ENCODE peak calls at places on chromosomes 11 and 22, in nine cellular contexts. S is cardiac muscle cell; W is naive thymus-derived CD4-positive, alpha-beta T cell; O is osteoblast; I is thoracic aorta; F is sigmoid colon; P is brain microvascular endothelial cell; V is heart left ventricle; K is IMR-90. C is an unnamed sample.

GRCh38 chr11:111598546-111598945 is 3.7 kb upstream of the SIK2 start:
- DNase-seq in S (no peak), W (no peak), O (peak; percentile 89), I (no peak), F (peak; percentile 70), P (no peak), V (peak; percentile 38), K (peak; percentile 83), C (no peak)

GRCh38 chr11:11876458-11876857 is 34.7 kb downstream of the USP47 start:
- DNase-seq in S (no peak), W (no peak), O (no peak), I (no peak), F (no peak), P (peak; percentile 20), V (no peak), K (no peak), C (no peak)

GRCh38 chr11:94654201-94654600 is 87.0 kb downstream of the PIWIL4 start:
- DNase-seq in S (no peak), W (no peak), O (no peak), I (no peak), F (no peak), P (no peak), V (no peak), K (no peak), C (no peak)

GRCh38 chr11:9351956-9352355 is 32.5 kb upstream of the IPO7 start:
- DNase-seq in S (no peak), W (no peak), O (peak; percentile 77), I (no peak), F (no peak), P (no peak), V (no peak), K (peak; percentile 57), C (no peak)

GRCh38 chr11:14622241-14622954 is 21.2 kb upstream of the PDE3B start:
- DNase-seq in S (no peak), W (no peak), O (no peak), I (no peak), F (no peak), P (no peak), V (no peak), K (no peak), C (no peak)

GRCh38 chr11:6925636-6926207 is 504 bp upstream of the ZNF215 start:
- DNase-seq in S (no peak), W (no peak), O (peak; percentile 27), I (no peak), F (no peak), P (no peak), V (no peak), K (peak; percentile 16), C (no peak)

GRCh38 chr11:102794382-102794781 is 3.6 kb downstream of the MMP1 start:
- DNase-seq in S (peak; percentile 19), W (no peak), O (peak; percentile 11), I (no peak), F (no peak), P (peak; percentile 66), V (no peak), K (peak; percentile 50), C (peak; percentile 22)

GRCh38 chr11:118497831-118498230 is 29.4 kb upstream of the TTC36 start:
- DNase-seq in S (no peak), W (no peak), O (no peak), I (no peak), F (no peak), P (peak; percentile 63), V (no peak), K (peak; percentile 68), C (peak; percentile 4)

GRCh38 chr11:12704049-12704448 is 29.8 kb downstream of the TEAD1 start:
- DNase-seq in S (no peak), W (no peak), O (peak; percentile 48), I (no peak), F (no peak), P (peak; percentile 75), V (no peak), K (peak; percentile 93), C (peak; percentile 75)

GRCh38 chr11:97966901-97967300 is 1053.8 kb upstream of the CNTN5 start:
- DNase-seq in S (no peak), W (no peak), O (no peak), I (no peak), F (no peak), P (no peak), V (no peak), K (no peak), C (no peak)

GRCh38 chr11:71221201-71221600 is 31.2 kb downstream of the SHANK2 start:
- DNase-seq in S (no peak), W (no peak), O (no peak), I (no peak), F (peak; percentile 38), P (no peak), V (no peak), K (no peak), C (no peak)

GRCh38 chr11:2893021-2893528 is 7.5 kb upstream of the CDKN1C start:
- DNase-seq in S (no peak), W (no peak), O (no peak), I (no peak), F (no peak), P (no peak), V (no peak), K (no peak), C (no peak)

GRCh38 chr22:28604961-28605360 is 74.7 kb downstream of the TTC28 start:
- DNase-seq in S (no peak), W (no peak), O (no peak), I (no peak), F (no peak), P (no peak), V (no peak), K (peak; percentile 17), C (no peak)

GRCh38 chr11:4181780-4182721 is 87.5 kb downstream of the RRM1 start:
- DNase-seq in S (peak; percentile 69), W (no peak), O (peak; percentile 95), I (no peak), F (no peak), P (peak; percentile 49), V (peak; percentile 68), K (peak; percentile 49), C (peak; percentile 55)

GRCh38 chr22:25281675-25282345 is 62.4 kb downstream of the CRYBB2 start:
- DNase-seq in S (peak; percentile 0), W (no peak), O (peak; percentile 58), I (no peak), F (no peak), P (no peak), V (no peak), K (no peak), C (no peak)

GRCh38 chr11:44600261-44600660 is 34.8 kb downstream of the CD82 start:
- DNase-seq in S (no peak), W (no peak), O (peak; percentile 59), I (no peak), F (no peak), P (no peak), V (no peak), K (no peak), C (no peak)

GRCh38 chr11:77322506-77322905 is 21.0 kb upstream of the GDPD4 start:
- DNase-seq in S (no peak), W (no peak), O (no peak), I (no peak), F (no peak), P (no peak), V (no peak), K (peak; percentile 89), C (no peak)

GRCh38 chr11:27973851-27974536 is 134.0 kb downstream of the KIF18A start:
- DNase-seq in S (no peak), W (no peak), O (no peak), I (no peak), F (no peak), P (no peak), V (no peak), K (peak; percentile 19), C (no peak)

GRCh38 chr22:45551310-45552016 is 48.8 kb downstream of the FBLN1 start:
- DNase-seq in S (no peak), W (no peak), O (peak; percentile 45), I (no peak), F (peak; percentile 88), P (no peak), V (peak; percentile 41), K (no peak), C (no peak)
- H3K36me3 ChIP-seq in S (no peaks in the 10 kb centered on the region), W (no peaks in the 10 kb centered on the region), O (peaks cover 11% of the 10 kb centered on the region), I (peaks cover 4% of the 10 kb centered on the region), F (no peaks in the 10 kb centered on the region), P (peaks cover 2% of the 10 kb centered on the region), V (peaks cover 37% of the 10 kb centered on the region), K (peaks cover 54% of the 10 kb centered on the region), C (peaks cover 27% of the 10 kb centered on the region)

GRCh38 chr11:76257040-76257730 is 50.9 kb upstream of the WNT11 start:
- DNase-seq in S (peak; percentile 25), W (no peak), O (peak; percentile 38), I (no peak), F (no peak), P (no peak), V (no peak), K (no peak), C (no peak)

GRCh38 chr11:76252625-76253024 is 46.3 kb upstream of the WNT11 start:
- DNase-seq in S (no peak), W (no peak), O (no peak), I (no peak), F (no peak), P (no peak), V (no peak), K (no peak), C (no peak)

GRCh38 chr11:76259299-76259908 is 53.1 kb upstream of the WNT11 start:
- DNase-seq in S (no peak), W (no peak), O (peak; percentile 13), I (no peak), F (no peak), P (no peak), V (no peak), K (no peak), C (no peak)

GRCh38 chr11:76253416-76253815 is 47.1 kb upstream of the WNT11 start:
- DNase-seq in S (no peak), W (no peak), O (no peak), I (no peak), F (no peak), P (no peak), V (no peak), K (no peak), C (no peak)

GRCh38 chr11:76256448-76256847 is 50.1 kb upstream of the WNT11 start:
- DNase-seq in S (no peak), W (no peak), O (peak; percentile 54), I (no peak), F (no peak), P (no peak), V (no peak), K (no peak), C (no peak)
- H3K4me3 ChIP-seq in S (no peak overlapping the region), W (no peak overlapping the region), O (no peak overlapping the region), I (no peak overlapping the region), F (no peak overlapping the region), P (no peak overlapping the region), V (no peak overlapping the region), K (no peak overlapping the region), C (no peak overlapping the region)

DNA sequence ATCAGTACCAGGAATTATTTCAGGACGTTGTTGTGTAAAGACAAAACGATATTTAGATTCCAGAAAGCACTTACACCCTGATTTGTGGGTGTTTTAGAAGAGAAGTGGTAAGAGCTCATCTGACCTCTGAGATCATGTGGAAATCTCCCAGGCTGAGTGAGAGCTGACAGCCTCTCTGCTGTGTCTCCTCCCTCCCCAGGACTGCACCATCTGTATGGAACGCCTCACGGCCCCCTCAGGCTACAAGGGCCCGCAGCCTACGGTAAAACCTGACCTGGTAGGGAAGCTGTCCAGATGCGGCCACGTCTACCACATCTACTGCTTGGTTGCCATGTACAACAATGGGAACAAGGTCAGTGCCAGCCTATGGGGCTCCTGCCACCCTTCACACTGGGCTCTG is 20.0 kb downstream of the DTX4 start:
- DNase-seq in S (no peak), W (no peak), O (no peak), I (no peak), F (no peak), P (no peak), V (no peak), K (no peak), C (no peak)
- H3K36me3 ChIP-seq in S (no peaks in the 10 kb centered on the region), W (no peaks in the 10 kb centered on the region), O (no peaks in the 10 kb centered on the region), I (peaks cover 3% of the 10 kb centered on the region), F (no peaks in the 10 kb centered on the region), P (no peaks in the 10 kb centered on the region), V (peaks cover 69% of the 10 kb centered on the region), K (peaks cover 48% of the 10 kb centered on the region), C (peaks cover 89% of the 10 kb centered on the region)

GRCh38 chr22:46044718-46045458 is 67.9 kb upstream of the WNT7B start:
- DNase-seq in S (peak; percentile 46), W (no peak), O (peak; percentile 92), I (no peak), F (peak; percentile 72), P (no peak), V (no peak), K (no peak), C (no peak)
- H3K4me3 ChIP-seq in S (peak overlapping the region; percentile 25), W (peak overlapping the region; percentile 67), O (peak overlapping the region; percentile 80), I (peak overlapping the region; percentile 81), F (peak overlapping the region; percentile 68), P (peak overlapping the region; percentile 54), V (peak overlapping the region; percentile 32), K (peak overlapping the region; percentile 53), C (peak overlapping the region; percentile 53)